ENCODE peak calls at places on chromosomes 4 and X, in seven cellular contexts. H is left ventricle myocardium inferior; O is H54; W is T-helper 2 cell treated with Interferon-gamma antibody and Interleukin-4, amounts not matched to agents 5 μg/mL and 100 μg/mL, for 36 hours; Y is activated T-helper 1 cell treated with Interleukin-2 at 50 U/mL for 16 hours; G is Kasumi-1; F is endodermal cell. V is an unnamed sample.
A peak's percentile ranks its signal among the peaks of the same experiment; 100 is the strongest.

GRCh38 chrX:45011597-45011996 is 138.6 kb downstream of the KDM6A start:
- DNase-seq in H (no peak), O (no peak), W (no peak), Y (no peak), G (no peak), F (no peak), V (no peak)

GRCh38 chrX:111041018-111041462 is 55.0 kb upstream of the PAK3 start:
- DNase-seq in H (no peak), O (peak; percentile 2), W (no peak), Y (no peak), G (peak; percentile 51), F (no peak), V (no peak)

GRCh38 chr4:4853371-4853823 is 6.1 kb upstream of the MSX1 start:
- DNase-seq in H (no peak), O (no peak), W (no peak), Y (no peak), G (no peak), F (peak; percentile 68), V (no peak)

GRCh38 chr4:73187325-73187724 is 71.3 kb downstream of the ANKRD17 start:
- DNase-seq in H (no peak), O (no peak), W (no peak), Y (no peak), G (peak; percentile 60), F (no peak), V (no peak)

GRCh38 chrX:111090458-111090857 is 5.5 kb upstream of the PAK3 start:
- DNase-seq in H (no peak), O (no peak), W (no peak), Y (no peak), G (no peak), F (no peak), V (no peak)

GRCh38 chr4:100022792-100023222 is 72.7 kb upstream of the H2AZ1 start:
- DNase-seq in H (no peak), O (no peak), W (no peak), Y (no peak), G (no peak), F (peak; percentile 82), V (no peak)

GRCh38 chrX:50579955-50580354 is 109.3 kb upstream of the DGKK start:
- DNase-seq in H (no peak), O (peak; percentile 3), W (no peak), Y (no peak), G (peak; percentile 54), F (peak; percentile 74), V (peak; percentile 45)

GRCh38 chrX:83845397-83845796 is 15.5 kb upstream of the CYLC1 start:
- DNase-seq in H (no peak), O (peak; percentile 0), W (no peak), Y (no peak), G (peak; percentile 60), F (peak; percentile 57), V (peak; percentile 20)

GRCh38 chrX:132127748-132128147 is at the start of gene FRMD7:
- DNase-seq in H (no peak), O (no peak), W (no peak), Y (no peak), G (no peak), F (no peak), V (no peak)

GRCh38 chr4:120636120-120636630 is 286.4 kb downstream of the PRDM5 start:
- DNase-seq in H (no peak), O (no peak), W (no peak), Y (no peak), G (no peak), F (no peak), V (no peak)

GRCh38 chr4:113411496-113411938 is 350.0 kb downstream of the CAMK2D start:
- DNase-seq in H (no peak), O (no peak), W (no peak), Y (no peak), G (peak; percentile 6), F (no peak), V (no peak)